ENCODE peak calls at places on chromosome 11, in five cellular contexts. C, G, U, S and D are unnamed samples.
A peak's percentile ranks its signal among the peaks of the same experiment; 100 is the strongest.

GRCh38 chr11:120260616-120261015 is 20.7 kb downstream of the POU2F3 start:
- DNase-seq in C (no peak), G (no peak), U (no peak), S (no peak), D (no peak)

GRCh38 chr11:85680897-85681296 is 5.1 kb downstream of the CCDC89 start:
- DNase-seq in C (no peak), G (no peak), U (peak; percentile 48), S (no peak), D (no peak)

GRCh38 chr11:27398413-27398780 is 35.4 kb upstream of the CCDC34 start:
- DNase-seq in C (no peak), G (no peak), U (no peak), S (no peak), D (no peak)

GRCh38 chr11:46338988-46339666 is 8.1 kb upstream of the DGKZ start:
- DNase-seq in C (no peak), G (no peak), U (peak; percentile 94), S (peak; percentile 73), D (no peak)

GRCh38 chr11:128902515-128903066 is 11.4 kb downstream of the KCNJ5 start:
- DNase-seq in C (no peak), G (no peak), U (peak; percentile 36), S (no peak), D (no peak)

GRCh38 chr11:88434333-88434976 is 96.9 kb upstream of the CTSC start:
- DNase-seq in C (no peak), G (no peak), U (no peak), S (no peak), D (no peak)

GRCh38 chr11:833849-834311 is 1.1 kb downstream of the CD151 start:
- DNase-seq in C (peak; percentile 55), G (no peak), U (no peak), S (no peak), D (peak; percentile 59)

GRCh38 chr11:14029971-14030531 is 67.5 kb downstream of the SPON1 start:
- DNase-seq in C (peak; percentile 83), G (peak; percentile 58), U (no peak), S (peak; percentile 66), D (peak; percentile 67)

GRCh38 chr11:106012744-106013143 is 9.3 kb downstream of the MSANTD4 start:
- DNase-seq in C (no peak), G (no peak), U (peak; percentile 28), S (no peak), D (no peak)

GRCh38 chr11:96257972-96258951 is 84.7 kb downstream of the MAML2 start:
- DNase-seq in C (peak; percentile 31), G (no peak), U (no peak), S (no peak), D (no peak)

GRCh38 chr11:77125191-77125590 is 2.9 kb upstream of the MYO7A start:
- DNase-seq in C (no peak), G (no peak), U (no peak), S (no peak), D (no peak)

GRCh38 chr11:35947437-35947836 is 3.6 kb downstream of the LDLRAD3 start:
- DNase-seq in C (no peak), G (no peak), U (no peak), S (no peak), D (no peak)

GRCh38 chr11:23079382-23079813 is 219.1 kb upstream of the CCDC179 start:
- DNase-seq in C (no peak), G (no peak), U (peak; percentile 27), S (no peak), D (no peak)

GRCh38 chr11:113073290-113073953 is 112.2 kb downstream of the NCAM1 start:
- DNase-seq in C (no peak), G (no peak), U (no peak), S (no peak), D (no peak)

GRCh38 chr11:130514316-130514715 is 65.9 kb downstream of the ADAMTS15 start:
- DNase-seq in C (no peak), G (no peak), U (no peak), S (no peak), D (no peak)

GRCh38 chr11:107957109-107957588 is 28.9 kb downstream of the RAB39A start:
- DNase-seq in C (peak; percentile 1), G (no peak), U (peak; percentile 19), S (no peak), D (no peak)

GRCh38 chr11:124951341-124951740 is 2.7 kb upstream of the CCDC15 start:
- DNase-seq in C (no peak), G (no peak), U (no peak), S (no peak), D (no peak)

GRCh38 chr11:67117667-67118058 is 1.4 kb upstream of the KDM2A start:
- DNase-seq in C (no peak), G (peak; percentile 70), U (peak; percentile 47), S (peak; percentile 48), D (peak; percentile 38)

GRCh38 chr11:15650105-15650938 is 535.6 kb downstream of the INSC start:
- DNase-seq in C (peak; percentile 88), G (peak; percentile 96), U (peak; percentile 96), S (peak; percentile 97), D (peak; percentile 93)

DNA sequence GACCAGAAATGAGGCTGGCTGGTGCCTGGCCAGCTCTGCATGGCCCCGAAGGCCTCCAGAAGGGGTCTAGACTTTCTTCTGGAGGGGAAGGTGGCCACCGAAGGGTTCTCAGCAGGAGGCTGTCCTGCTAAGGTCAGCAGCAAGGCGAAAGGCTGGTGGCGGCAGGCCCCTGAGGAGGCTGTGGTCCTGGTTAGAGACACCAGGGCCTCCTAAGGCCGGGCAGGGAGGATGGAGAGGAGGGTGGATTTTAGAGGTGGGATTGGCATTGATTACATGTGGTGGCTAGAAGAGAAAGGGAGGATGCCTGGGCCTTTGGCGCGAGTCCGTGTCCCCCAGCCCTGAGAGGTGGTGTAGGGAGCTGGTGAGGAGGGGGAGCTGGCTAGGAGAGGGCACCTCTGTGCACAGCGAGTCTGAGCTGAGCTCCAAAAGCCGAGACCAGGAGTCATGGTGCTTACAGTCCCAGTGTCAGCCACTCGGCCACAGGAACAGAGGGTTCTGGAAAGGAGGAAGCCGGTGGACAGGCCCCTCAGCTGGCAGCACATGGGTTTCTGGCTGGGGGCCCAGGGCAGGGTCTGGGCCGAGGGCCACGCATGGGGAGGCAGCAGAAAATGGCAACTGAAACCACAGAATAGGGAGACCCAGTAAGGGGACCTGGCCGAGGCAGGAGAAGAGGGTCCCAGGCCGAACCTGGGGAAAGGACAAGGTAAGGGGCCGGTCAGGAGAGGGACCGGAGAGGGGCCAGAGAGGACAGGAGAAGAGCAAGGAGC is 2.5 kb downstream of the FERMT3 start:
- DNase-seq in C (no peak), G (no peak), U (no peak), S (no peak), D (no peak)
- H3K4me3 ChIP-seq in C (no peak overlapping the region), G (peak overlapping the region; percentile 58), U (no peak overlapping the region), S (peak overlapping the region; percentile 76), D (no peak overlapping the region)

GRCh38 chr11:20097319-20098221 is 62.7 kb downstream of the DBX1 start:
- DNase-seq in C (no peak), G (no peak), U (no peak), S (no peak), D (no peak)
- H3K36me3 ChIP-seq in C (peaks cover 2% of the 10 kb centered on the region), G (peaks cover 3% of the 10 kb centered on the region), U (peaks cover 19% of the 10 kb centered on the region), S (no peaks in the 10 kb centered on the region), D (no peaks in the 10 kb centered on the region)

GRCh38 chr11:31806186-31806943 is 4.8 kb downstream of the PAX6 start:
- DNase-seq in C (no peak), G (no peak), U (peak; percentile 13), S (no peak), D (peak; percentile 9)
- H3K4me3 ChIP-seq in C (no peak overlapping the region), G (peak overlapping the region; percentile 27), U (no peak overlapping the region), S (no peak overlapping the region), D (no peak overlapping the region)

GRCh38 chr11:6612816-6613136 is 760 bp upstream of the TAF10 start:
- DNase-seq in C (peak; percentile 80), G (peak; percentile 51), U (no peak), S (no peak), D (peak; percentile 74)

GRCh38 chr11:6612008-6612815 is at the start of gene TAF10:
- DNase-seq in C (peak; percentile 97), G (peak; percentile 99), U (peak; percentile 97), S (peak; percentile 98), D (peak; percentile 98)

GRCh38 chr11:6610591-6610990 is 1.4 kb downstream of the TAF10 start:
- DNase-seq in C (no peak), G (no peak), U (no peak), S (no peak), D (peak; percentile 19)

GRCh38 chr11:6609502-6610015 is 2.5 kb downstream of the TAF10 start:
- DNase-seq in C (no peak), G (no peak), U (no peak), S (no peak), D (peak; percentile 15)

DNA sequence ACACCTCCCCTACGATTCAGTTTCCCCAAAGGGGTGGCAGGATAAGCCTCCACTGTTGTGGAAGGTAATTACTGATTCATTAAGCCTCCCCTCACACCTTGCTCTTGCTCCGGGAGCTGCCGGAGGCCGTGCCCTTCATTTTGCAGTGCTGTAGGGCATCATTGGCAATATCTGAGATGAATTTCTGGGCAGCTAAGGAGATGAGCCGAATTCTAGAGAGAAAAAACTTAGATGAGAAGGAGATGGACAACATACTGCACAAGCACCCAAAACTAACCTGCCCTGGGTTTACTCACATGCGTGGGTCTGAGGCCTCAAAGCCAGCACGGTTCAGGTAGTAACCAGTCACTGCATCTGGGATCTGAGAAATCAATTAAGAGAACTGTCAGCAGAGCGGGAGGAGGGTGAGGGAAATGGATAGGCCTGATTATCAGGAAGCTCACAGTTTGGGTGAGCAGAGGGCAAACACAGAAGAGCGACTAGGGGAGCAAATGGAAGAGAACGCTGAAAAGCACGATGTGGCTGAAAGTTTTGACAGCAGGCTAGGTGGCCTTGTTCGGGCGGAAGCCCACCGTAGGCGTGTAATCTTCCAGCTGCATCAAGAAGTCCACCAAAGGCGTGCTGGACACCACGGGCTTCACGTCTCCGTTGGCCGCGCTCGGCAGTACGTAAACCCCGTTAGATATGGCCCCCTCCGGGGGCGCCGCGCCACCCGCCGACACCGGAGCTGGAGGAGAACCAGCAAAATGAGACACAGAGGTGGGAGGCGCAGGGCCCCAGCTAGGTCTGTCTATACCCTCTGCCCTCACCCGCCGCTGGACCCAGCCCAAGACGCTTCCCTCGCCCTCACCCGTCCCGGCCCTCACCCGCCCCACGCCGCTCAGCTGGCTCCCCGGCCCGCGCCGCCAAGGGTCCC is 666 bp downstream of the TAF10 start:
- DNase-seq in C (peak; percentile 19), G (peak; percentile 77), U (peak; percentile 43), S (peak; percentile 52), D (peak; percentile 47)
- H3K36me3 ChIP-seq in C (peaks cover 9% of the 10 kb centered on the region), G (peaks cover 16% of the 10 kb centered on the region), U (peaks cover 19% of the 10 kb centered on the region), S (peaks cover 24% of the 10 kb centered on the region), D (peaks cover 23% of the 10 kb centered on the region)

GRCh38 chr11:68469642-68470041 is 9.1 kb downstream of the PPP6R3 start:
- DNase-seq in C (no peak), G (no peak), U (no peak), S (no peak), D (no peak)
- H3K4me3 ChIP-seq in C (no peak overlapping the region), G (no peak overlapping the region), U (no peak overlapping the region), S (no peak overlapping the region), D (no peak overlapping the region)

DNA sequence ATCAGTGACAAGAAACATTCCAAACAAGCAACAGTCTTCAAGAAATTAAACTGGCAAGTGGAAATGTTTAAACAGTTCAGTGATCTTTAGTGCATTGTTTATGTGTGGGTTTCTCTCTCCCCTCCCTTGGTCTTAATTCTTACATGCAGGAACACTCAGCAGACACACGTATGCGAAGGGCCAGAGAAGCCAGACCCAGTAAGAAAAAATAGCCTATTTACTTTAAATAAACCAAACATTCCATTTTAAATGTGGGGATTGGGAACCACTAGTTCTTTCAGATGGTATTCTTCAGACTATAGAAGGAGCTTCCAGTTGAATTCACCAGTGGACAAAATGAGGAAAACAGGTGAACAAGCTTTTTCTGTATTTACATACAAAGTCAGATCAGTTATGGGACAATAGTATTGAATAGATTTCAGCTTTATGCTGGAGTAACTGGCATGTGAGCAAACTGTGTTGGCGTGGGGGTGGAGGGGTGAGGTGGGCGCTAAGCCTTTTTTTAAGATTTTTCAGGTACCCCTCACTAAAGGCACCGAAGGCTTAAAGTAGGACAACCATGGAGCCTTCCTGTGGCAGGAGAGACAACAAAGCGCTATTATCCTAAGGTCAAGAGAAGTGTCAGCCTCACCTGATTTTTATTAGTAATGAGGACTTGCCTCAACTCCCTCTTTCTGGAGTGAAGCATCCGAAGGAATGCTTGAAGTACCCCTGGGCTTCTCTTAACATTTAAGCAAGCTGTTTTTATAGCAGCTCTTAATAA is 6.0 kb downstream of the MALAT1 start:
- DNase-seq in C (no peak), G (no peak), U (peak; percentile 10), S (no peak), D (no peak)
- H3K36me3 ChIP-seq in C (peaks cover 27% of the 10 kb centered on the region), G (peaks cover 8% of the 10 kb centered on the region), U (peaks cover 19% of the 10 kb centered on the region), S (no peaks in the 10 kb centered on the region), D (peaks cover 9% of the 10 kb centered on the region)